ENCODE peak calls at places on chromosomes 13 and 19, in six cellular contexts. One of them, this sample, is unnamed.
A peak's percentile ranks its signal among the peaks of the same experiment; 100 is the strongest.

GRCh38 chr13:94228781-94229180 is 250.7 kb downstream of the DCT start:
- DNase-seq in A549: no peak
- DNase-seq in H1: no peak
- DNase-seq in endothelial cell of umbilical vein: no peak
- DNase-seq in HCT116: no peak
- DNase-seq in GM12878: no peak
- DNase-seq in this sample: no peak

GRCh38 chr19:1213391-1214286 is 8.1 kb downstream of the STK11 start:
- DNase-seq in GM12878: peak; percentile 47
- DNase-seq in HCT116: no peak
- DNase-seq in A549: no peak
- DNase-seq in endothelial cell of umbilical vein: peak; percentile 96
- DNase-seq in H1: no peak
- DNase-seq in this sample: no peak

GRCh38 chr13:114064516-114065140 is 67.8 kb downstream of the RASA3 start:
- DNase-seq in GM12878: no peak
- DNase-seq in HCT116: no peak
- DNase-seq in H1: no peak
- DNase-seq in endothelial cell of umbilical vein: peak; percentile 41
- DNase-seq in A549: peak; percentile 45
- DNase-seq in this sample: no peak

GRCh38 chr19:35458821-35459391 is 10.8 kb downstream of the FFAR2 start:
- DNase-seq in H1: no peak
- DNase-seq in HCT116: no peak
- DNase-seq in GM12878: peak; percentile 64
- DNase-seq in A549: peak; percentile 52
- DNase-seq in endothelial cell of umbilical vein: peak; percentile 22
- DNase-seq in this sample: peak; percentile 39

GRCh38 chr13:24709186-24709913 is 29.1 kb downstream of the ATP12A start:
- DNase-seq in A549: no peak
- DNase-seq in GM12878: no peak
- DNase-seq in HCT116: no peak
- DNase-seq in endothelial cell of umbilical vein: no peak
- DNase-seq in H1: no peak
- DNase-seq in this sample: no peak

GRCh38 chr13:102197193-102197592 is 204.7 kb downstream of the FGF14 start:
- DNase-seq in GM12878: no peak
- DNase-seq in H1: no peak
- DNase-seq in HCT116: no peak
- DNase-seq in A549: peak; percentile 9
- DNase-seq in endothelial cell of umbilical vein: no peak
- DNase-seq in this sample: peak; percentile 17

GRCh38 chr19:38544569-38545315 is 73.0 kb downstream of the MAP4K1 start:
- DNase-seq in endothelial cell of umbilical vein: no peak
- DNase-seq in A549: no peak
- DNase-seq in H1: no peak
- DNase-seq in HCT116: peak; percentile 56
- DNase-seq in GM12878: no peak
- DNase-seq in this sample: no peak

GRCh38 chr13:67023088-67023893 is 206.8 kb downstream of the PCDH9 start:
- DNase-seq in A549: peak; percentile 25
- DNase-seq in HCT116: no peak
- DNase-seq in endothelial cell of umbilical vein: peak; percentile 31
- DNase-seq in GM12878: no peak
- DNase-seq in H1: no peak
- DNase-seq in this sample: peak; percentile 4

GRCh38 chr13:41467546-41467945 is 10.2 kb downstream of the RGCC start:
- DNase-seq in GM12878: no peak
- DNase-seq in HCT116: no peak
- DNase-seq in endothelial cell of umbilical vein: no peak
- DNase-seq in H1: no peak
- DNase-seq in A549: no peak
- DNase-seq in this sample: no peak

GRCh38 chr13:33610471-33611015 is 207.4 kb upstream of the RFC3 start:
- DNase-seq in HCT116: no peak
- DNase-seq in endothelial cell of umbilical vein: no peak
- DNase-seq in H1: peak; percentile 56
- DNase-seq in GM12878: no peak
- DNase-seq in A549: peak; percentile 1
- DNase-seq in this sample: peak; percentile 46

GRCh38 chr19:38386968-38387549 is 775 bp downstream of the GGN start:
- DNase-seq in A549: no peak
- DNase-seq in H1: no peak
- DNase-seq in HCT116: no peak
- DNase-seq in endothelial cell of umbilical vein: no peak
- DNase-seq in GM12878: no peak
- DNase-seq in this sample: peak; percentile 39

GRCh38 chr13:18992791-18993190 is 188.8 kb downstream of the TUBA3C start:
- DNase-seq in H1: no peak
- DNase-seq in GM12878: no peak
- DNase-seq in A549: no peak
- DNase-seq in HCT116: no peak
- DNase-seq in endothelial cell of umbilical vein: no peak
- DNase-seq in this sample: no peak

DNA sequence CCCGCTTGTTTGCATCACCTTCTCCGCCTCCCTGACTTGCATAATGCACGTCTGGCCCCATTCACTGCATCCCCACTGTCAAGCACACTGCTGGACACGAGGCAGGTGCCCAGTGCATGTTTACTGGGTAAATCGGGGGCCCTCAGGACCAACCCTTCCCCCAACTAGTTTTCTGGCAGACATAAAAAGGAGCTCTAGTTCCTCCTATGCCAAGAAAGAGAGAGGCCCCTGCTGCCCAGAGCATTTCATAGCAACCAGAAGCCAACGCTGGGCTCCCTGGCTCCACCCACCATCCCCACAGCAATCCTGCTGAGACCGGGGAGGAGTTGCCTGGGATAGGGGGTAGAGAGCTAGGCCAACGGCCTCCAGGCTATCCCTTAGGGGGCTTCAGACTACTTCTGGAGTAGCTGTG is 23.2 kb downstream of the ANKRD27 start:
- DNase-seq in HCT116: no peak
- DNase-seq in H1: peak; percentile 77
- DNase-seq in endothelial cell of umbilical vein: no peak
- DNase-seq in GM12878: no peak
- DNase-seq in A549: peak; percentile 34
- DNase-seq in this sample: no peak
- H3K4me3 ChIP-seq in HCT116: no peak overlapping the region
- H3K4me3 ChIP-seq in H1: no peak overlapping the region
- H3K4me3 ChIP-seq in endothelial cell of umbilical vein: no peak overlapping the region
- H3K4me3 ChIP-seq in GM12878: no peak overlapping the region
- H3K4me3 ChIP-seq in A549: no peak overlapping the region
- H3K4me3 ChIP-seq in this sample: no peak overlapping the region

GRCh38 chr19:55605637-55606470 is at the start of gene ZNF865:
- DNase-seq in H1: peak; percentile 72
- DNase-seq in HCT116: peak; percentile 69
- DNase-seq in A549: peak; percentile 91
- DNase-seq in GM12878: peak; percentile 57
- DNase-seq in endothelial cell of umbilical vein: peak; percentile 87
- DNase-seq in this sample: peak; percentile 80
- TF ChIP-seq POLR2A in H1: no peak
- TF ChIP-seq POLR2A in HCT116: no peak
- TF ChIP-seq POLR2A in A549: peak; percentile 39
- TF ChIP-seq POLR2A in GM12878: peak; percentile 49
- TF ChIP-seq POLR2A in endothelial cell of umbilical vein: peak; percentile 37
- TF ChIP-seq POLR2A in this sample: no peak

GRCh38 chr19:19111967-19112580 is 26.2 kb downstream of the TMEM161A start:
- DNase-seq in HCT116: no peak
- DNase-seq in H1: no peak
- DNase-seq in A549: no peak
- DNase-seq in GM12878: no peak
- DNase-seq in endothelial cell of umbilical vein: no peak
- DNase-seq in this sample: no peak

GRCh38 chr19:19113040-19113541 is 25.2 kb downstream of the TMEM161A start:
- DNase-seq in endothelial cell of umbilical vein: no peak
- DNase-seq in A549: peak; percentile 16
- DNase-seq in HCT116: no peak
- DNase-seq in GM12878: no peak
- DNase-seq in H1: peak; percentile 71
- DNase-seq in this sample: peak; percentile 80

GRCh38 chr19:19111138-19111835 is 27.0 kb downstream of the TMEM161A start:
- DNase-seq in H1: no peak
- DNase-seq in A549: no peak
- DNase-seq in HCT116: no peak
- DNase-seq in GM12878: no peak
- DNase-seq in endothelial cell of umbilical vein: no peak
- DNase-seq in this sample: no peak

GRCh38 chr19:19109601-19110000 is 28.7 kb downstream of the TMEM161A start:
- DNase-seq in GM12878: no peak
- DNase-seq in endothelial cell of umbilical vein: no peak
- DNase-seq in HCT116: no peak
- DNase-seq in A549: no peak
- DNase-seq in H1: no peak
- DNase-seq in this sample: no peak

GRCh38 chr19:19110410-19111137 is 27.7 kb downstream of the TMEM161A start:
- DNase-seq in H1: no peak
- DNase-seq in GM12878: no peak
- DNase-seq in A549: peak; percentile 10
- DNase-seq in endothelial cell of umbilical vein: peak; percentile 31
- DNase-seq in HCT116: no peak
- DNase-seq in this sample: no peak
- TF ChIP-seq MAX in H1: peak; percentile 11
- TF ChIP-seq MAX in GM12878: no peak
- TF ChIP-seq MAX in A549: peak; percentile 23
- TF ChIP-seq MAX in endothelial cell of umbilical vein: no peak
- TF ChIP-seq MAX in HCT116: no peak
- TF ChIP-seq MAX in this sample: no peak

GRCh38 chr19:54100560-54100959 is at the start of gene OSCAR:
- DNase-seq in H1: no peak
- DNase-seq in A549: no peak
- DNase-seq in endothelial cell of umbilical vein: no peak
- DNase-seq in GM12878: no peak
- DNase-seq in HCT116: no peak
- DNase-seq in this sample: peak; percentile 92
- H3K4me3 ChIP-seq in H1: no peak within 1 kb of the TSS
- H3K4me3 ChIP-seq in A549: no peak within 1 kb of the TSS
- H3K4me3 ChIP-seq in endothelial cell of umbilical vein: no peak within 1 kb of the TSS
- H3K4me3 ChIP-seq in GM12878: no peak within 1 kb of the TSS
- H3K4me3 ChIP-seq in HCT116: no peak within 1 kb of the TSS
- H3K4me3 ChIP-seq in this sample: peak within 1 kb of the TSS; percentile 60

DNA sequence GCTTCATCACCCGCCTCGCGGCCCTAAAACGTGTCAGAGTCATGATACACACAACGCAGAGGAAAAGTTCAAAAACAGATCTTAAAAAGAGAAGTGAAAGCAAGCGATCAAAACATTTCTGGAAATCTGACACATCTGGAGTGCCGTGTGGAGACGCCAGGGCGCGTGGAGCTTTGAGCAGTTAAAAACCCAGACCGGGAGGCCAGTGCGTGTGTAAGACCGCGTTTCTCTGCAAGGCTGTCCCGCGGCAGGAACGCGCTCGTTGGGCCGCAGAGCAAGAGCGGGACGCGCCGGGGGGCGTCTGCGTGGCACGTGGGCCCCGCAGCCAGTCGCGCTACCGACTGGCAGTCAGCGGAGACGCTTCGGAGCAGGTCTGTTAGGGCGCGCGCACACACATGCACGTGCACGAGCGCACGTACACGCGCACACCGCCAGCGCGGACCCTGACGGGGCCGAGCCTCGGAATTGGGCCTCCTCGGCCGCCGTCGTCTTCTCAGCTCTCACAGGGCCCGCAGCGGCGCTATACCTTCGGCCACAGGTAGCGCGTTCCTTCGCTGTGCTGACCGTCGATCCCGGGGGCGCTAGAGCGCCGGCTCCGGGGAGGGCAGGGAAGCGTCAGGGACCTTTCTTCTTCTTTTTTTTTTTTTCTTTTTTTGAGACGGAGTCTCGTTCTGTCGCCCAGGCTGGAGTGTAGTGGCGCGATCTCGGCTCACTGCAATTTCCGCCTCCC is 35.8 kb downstream of the RNF6 start:
- DNase-seq in A549: peak; percentile 94
- DNase-seq in GM12878: peak; percentile 66
- DNase-seq in HCT116: peak; percentile 65
- DNase-seq in endothelial cell of umbilical vein: peak; percentile 92
- DNase-seq in H1: peak; percentile 90
- DNase-seq in this sample: peak; percentile 96
- TF ChIP-seq POLR2A in A549: peak; percentile 45
- TF ChIP-seq POLR2A in GM12878: peak; percentile 90
- TF ChIP-seq POLR2A in HCT116: no peak
- TF ChIP-seq POLR2A in endothelial cell of umbilical vein: peak; percentile 51
- TF ChIP-seq POLR2A in H1: no peak
- TF ChIP-seq POLR2A in this sample: no peak

DNA sequence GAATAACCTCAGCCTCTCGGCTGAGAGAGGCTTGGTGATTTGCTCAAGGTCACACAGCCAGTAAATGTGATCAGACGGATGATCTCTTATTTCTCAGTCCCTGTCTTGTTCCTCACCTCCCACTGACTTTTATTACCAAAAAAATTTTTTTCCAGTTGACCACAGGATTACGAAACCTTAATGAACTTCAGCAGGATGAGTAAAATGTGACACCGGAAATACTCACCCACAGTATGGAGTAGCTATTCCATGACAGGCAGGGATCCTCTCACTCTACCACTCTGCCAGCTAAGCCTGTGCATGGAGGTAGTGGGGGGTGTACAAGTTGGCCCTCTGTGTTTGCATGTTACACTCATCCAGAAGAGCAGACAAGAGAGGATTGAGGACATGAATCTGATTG is 916.4 kb downstream of the UQCRFS1 start:
- DNase-seq in GM12878: no peak
- DNase-seq in H1: no peak
- DNase-seq in endothelial cell of umbilical vein: no peak
- DNase-seq in HCT116: no peak
- DNase-seq in A549: no peak
- DNase-seq in this sample: peak; percentile 62
- TF ChIP-seq MAX in GM12878: no peak
- TF ChIP-seq MAX in H1: no peak
- TF ChIP-seq MAX in endothelial cell of umbilical vein: no peak
- TF ChIP-seq MAX in HCT116: no peak
- TF ChIP-seq MAX in A549: no peak
- TF ChIP-seq MAX in this sample: no peak

GRCh38 chr13:37598572-37598971 is at the start of gene POSTN:
- DNase-seq in GM12878: no peak
- DNase-seq in HCT116: no peak
- DNase-seq in endothelial cell of umbilical vein: peak; percentile 8
- DNase-seq in H1: no peak
- DNase-seq in A549: no peak
- DNase-seq in this sample: no peak
- H3K4me3 ChIP-seq in GM12878: no peak within 1 kb of the TSS
- H3K4me3 ChIP-seq in HCT116: no peak within 1 kb of the TSS
- H3K4me3 ChIP-seq in endothelial cell of umbilical vein: no peak within 1 kb of the TSS
- H3K4me3 ChIP-seq in H1: no peak within 1 kb of the TSS
- H3K4me3 ChIP-seq in A549: no peak within 1 kb of the TSS
- H3K4me3 ChIP-seq in this sample: no peak within 1 kb of the TSS

DNA sequence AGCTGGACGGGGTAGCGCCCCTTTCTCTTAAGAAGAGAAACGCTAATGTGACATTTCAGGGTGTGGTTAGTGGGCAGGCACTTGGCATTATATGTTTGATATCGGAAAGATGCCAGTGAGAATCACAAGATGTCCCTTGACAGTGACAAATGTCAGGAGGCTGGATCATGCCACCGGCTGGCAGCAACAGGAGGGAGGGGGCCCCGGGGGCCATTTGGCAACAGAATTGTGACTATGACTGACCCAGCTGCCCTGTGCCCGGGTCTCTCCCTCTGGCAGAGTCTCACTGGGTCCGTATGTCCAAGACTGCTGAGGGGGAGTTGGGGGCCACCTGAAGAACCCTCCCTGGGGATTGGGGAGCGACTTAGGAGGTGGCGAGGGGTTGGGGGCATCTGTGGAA is 4.8 kb downstream of the DCAF15 start:
- DNase-seq in endothelial cell of umbilical vein: no peak
- DNase-seq in HCT116: no peak
- DNase-seq in GM12878: no peak
- DNase-seq in A549: no peak
- DNase-seq in H1: no peak
- DNase-seq in this sample: no peak
- TF ChIP-seq POLR2A in endothelial cell of umbilical vein: no peak
- TF ChIP-seq POLR2A in HCT116: no peak
- TF ChIP-seq POLR2A in GM12878: no peak
- TF ChIP-seq POLR2A in A549: no peak
- TF ChIP-seq POLR2A in H1: no peak
- TF ChIP-seq POLR2A in this sample: no peak

This sample was measured in NB4.